ENCODE peak calls at places on chromosome 10, in five cellular contexts. Y is activated T-cell treated with anti-CD3 and anti-CD28 coated beads for 24 hours, N is NB4, J is epithelial cell of esophagus, A is M059J. Z is an unnamed sample.

GRCh38 chr10:85919358-85920022 is 447.1 kb downstream of the GRID1 start:
- DNase-seq in Y (no peak), N (no peak), J (no peak), A (no peak), Z (no peak)

GRCh38 chr10:113527181-113527580 is 25.7 kb upstream of the HABP2 start:
- DNase-seq in Y (no peak), N (no peak), J (no peak), A (peak), Z (no peak)

GRCh38 chr10:27745719-27746363 is at the start of gene MKX:
- DNase-seq in Y (no peak), N (no peak), J (peak), A (no peak), Z (no peak)

GRCh38 chr10:4147214-4147613 is 362.2 kb upstream of the KLF6 start:
- DNase-seq in Y (no peak), N (no peak), J (no peak), A (no peak), Z (no peak)

GRCh38 chr10:61941202-61941651 is 39.7 kb downstream of the ARID5B start:
- DNase-seq in Y (no peak), N (peak), J (no peak), A (no peak), Z (no peak)

GRCh38 chr10:124125305-124126116 is 32.1 kb upstream of the CHST15 start:
- DNase-seq in Y (no peak), N (no peak), J (peak), A (peak), Z (no peak)

GRCh38 chr10:35339946-35340345 is 3.6 kb downstream of the CCNY start:
- DNase-seq in Y (no peak), N (peak), J (peak), A (no peak), Z (no peak)

GRCh38 chr10:88903715-88904114 is 23.7 kb downstream of the STAMBPL1 start:
- DNase-seq in Y (no peak), N (no peak), J (no peak), A (no peak), Z (no peak)

GRCh38 chr10:71367279-71367678 is 29.4 kb upstream of the CDH23 start:
- DNase-seq in Y (no peak), N (peak), J (peak), A (peak), Z (peak)

GRCh38 chr10:25758041-25758457 is 176.0 kb upstream of the MYO3A start:
- DNase-seq in Y (no peak), N (peak), J (peak), A (peak), Z (peak)

GRCh38 chr10:88076027-88076880 is 212.8 kb downstream of the PTEN start:
- DNase-seq in Y (no peak), N (no peak), J (no peak), A (peak), Z (no peak)

GRCh38 chr10:64731016-64731415 is 1209.8 kb downstream of the REEP3 start:
- DNase-seq in Y (no peak), N (no peak), J (peak), A (no peak), Z (no peak)

GRCh38 chr10:133068741-133069525 is 18.8 kb upstream of the ADGRA1 start:
- DNase-seq in Y (no peak), N (peak), J (no peak), A (no peak), Z (no peak)

GRCh38 chr10:75765705-75766104 is 334.3 kb downstream of the LRMDA start:
- DNase-seq in Y (no peak), N (no peak), J (no peak), A (peak), Z (no peak)

GRCh38 chr10:88902328-88902789 is 22.3 kb downstream of the STAMBPL1 start:
- DNase-seq in Y (no peak), N (no peak), J (no peak), A (no peak), Z (no peak)

GRCh38 chr10:57300718-57301117 is 939.7 kb upstream of the ZWINT start:
- DNase-seq in Y (no peak), N (no peak), J (no peak), A (no peak), Z (no peak)

GRCh38 chr10:133526957-133527588 is at the start of gene CYP2E1:
- DNase-seq in Y (no peak), N (no peak), J (no peak), A (no peak), Z (no peak)

GRCh38 chr10:46265981-46266505 is 20.8 kb upstream of the ANTXRL start:
- DNase-seq in Y (no peak), N (no peak), J (no peak), A (no peak), Z (no peak)

GRCh38 chr10:4048245-4048864 is 263.3 kb upstream of the KLF6 start:
- DNase-seq in Y (no peak), N (no peak), J (no peak), A (no peak), Z (no peak)